ENCODE peak calls at places on chromosomes 7 and 10, in eight cellular contexts. One of them, this sample, is unnamed. For H3K79me2, the result is how much of the 10 kb centered on the place peaks cover.

GRCh38 chr7:64879097-64879730 is 23.9 kb upstream of the ZNF273 start:
- DNase-seq in hepatocyte: no peak
- DNase-seq in PC-9: no peak
- DNase-seq in mesendoderm: no peak
- DNase-seq in HCT116: no peak
- DNase-seq in fibroblast of lung: no peak
- DNase-seq in osteoblast: peak
- DNase-seq in PC-3: no peak
- DNase-seq in this sample: no peak

GRCh38 chr7:154911411-154911810 is 91.5 kb downstream of the PAXIP1 start:
- DNase-seq in hepatocyte: no peak
- DNase-seq in HCT116: no peak
- DNase-seq in PC-3: no peak
- DNase-seq in fibroblast of lung: no peak
- DNase-seq in mesendoderm: no peak
- DNase-seq in osteoblast: no peak
- DNase-seq in PC-9: no peak
- DNase-seq in this sample: no peak

GRCh38 chr10:17026686-17027485 is 102.7 kb downstream of the CUBN start:
- DNase-seq in mesendoderm: no peak
- DNase-seq in osteoblast: peak
- DNase-seq in PC-9: no peak
- DNase-seq in fibroblast of lung: peak
- DNase-seq in PC-3: peak
- DNase-seq in HCT116: no peak
- DNase-seq in hepatocyte: no peak
- DNase-seq in this sample: no peak

GRCh38 chr10:101189461-101190401 is 39.5 kb downstream of the LBX1 start:
- DNase-seq in mesendoderm: peak
- DNase-seq in hepatocyte: no peak
- DNase-seq in PC-3: no peak
- DNase-seq in fibroblast of lung: no peak
- DNase-seq in osteoblast: no peak
- DNase-seq in HCT116: no peak
- DNase-seq in PC-9: no peak
- DNase-seq in this sample: no peak

GRCh38 chr10:132058111-132058745 is 7.5 kb upstream of the JAKMIP3 start:
- DNase-seq in hepatocyte: no peak
- DNase-seq in HCT116: no peak
- DNase-seq in PC-9: no peak
- DNase-seq in mesendoderm: no peak
- DNase-seq in PC-3: peak
- DNase-seq in osteoblast: no peak
- DNase-seq in fibroblast of lung: no peak
- DNase-seq in this sample: no peak

GRCh38 chr7:94173436-94173835 is 169.3 kb upstream of the BET1 start:
- DNase-seq in osteoblast: no peak
- DNase-seq in mesendoderm: no peak
- DNase-seq in hepatocyte: no peak
- DNase-seq in HCT116: no peak
- DNase-seq in fibroblast of lung: no peak
- DNase-seq in PC-9: no peak
- DNase-seq in PC-3: no peak
- DNase-seq in this sample: no peak

GRCh38 chr7:3107889-3108570 is 64.4 kb upstream of the CARD11 start:
- DNase-seq in HCT116: no peak
- DNase-seq in PC-3: peak
- DNase-seq in mesendoderm: no peak
- DNase-seq in PC-9: no peak
- DNase-seq in osteoblast: no peak
- DNase-seq in fibroblast of lung: no peak
- DNase-seq in hepatocyte: no peak
- DNase-seq in this sample: no peak

GRCh38 chr7:794207-794606 is 38.1 kb upstream of the SUN1 start:
- DNase-seq in fibroblast of lung: no peak
- DNase-seq in PC-3: no peak
- DNase-seq in hepatocyte: no peak
- DNase-seq in PC-9: no peak
- DNase-seq in osteoblast: no peak
- DNase-seq in mesendoderm: no peak
- DNase-seq in HCT116: no peak
- DNase-seq in this sample: no peak

GRCh38 chr7:6430271-6430940 is 17.3 kb downstream of the DAGLB start:
- DNase-seq in HCT116: no peak
- DNase-seq in mesendoderm: peak
- DNase-seq in hepatocyte: no peak
- DNase-seq in PC-9: no peak
- DNase-seq in PC-3: no peak
- DNase-seq in osteoblast: peak
- DNase-seq in fibroblast of lung: peak
- DNase-seq in this sample: no peak

GRCh38 chr7:101985646-101986199 is 168.3 kb downstream of the CUX1 start:
- DNase-seq in fibroblast of lung: no peak
- DNase-seq in osteoblast: no peak
- DNase-seq in PC-9: no peak
- DNase-seq in HCT116: no peak
- DNase-seq in hepatocyte: no peak
- DNase-seq in mesendoderm: peak
- DNase-seq in PC-3: no peak
- DNase-seq in this sample: no peak

GRCh38 chr7:101986335-101986734 is 168.9 kb downstream of the CUX1 start:
- DNase-seq in fibroblast of lung: peak
- DNase-seq in hepatocyte: peak
- DNase-seq in osteoblast: no peak
- DNase-seq in PC-3: no peak
- DNase-seq in PC-9: no peak
- DNase-seq in HCT116: no peak
- DNase-seq in mesendoderm: no peak
- DNase-seq in this sample: no peak

GRCh38 chr7:101984997-101985645 is 167.7 kb downstream of the CUX1 start:
- DNase-seq in fibroblast of lung: no peak
- DNase-seq in hepatocyte: no peak
- DNase-seq in HCT116: no peak
- DNase-seq in PC-3: no peak
- DNase-seq in PC-9: no peak
- DNase-seq in mesendoderm: no peak
- DNase-seq in osteoblast: no peak
- DNase-seq in this sample: no peak

GRCh38 chr7:101984141-101984879 is 166.9 kb downstream of the CUX1 start:
- DNase-seq in HCT116: no peak
- DNase-seq in PC-9: no peak
- DNase-seq in fibroblast of lung: no peak
- DNase-seq in PC-3: peak
- DNase-seq in mesendoderm: no peak
- DNase-seq in osteoblast: peak
- DNase-seq in hepatocyte: no peak
- DNase-seq in this sample: no peak

DNA sequence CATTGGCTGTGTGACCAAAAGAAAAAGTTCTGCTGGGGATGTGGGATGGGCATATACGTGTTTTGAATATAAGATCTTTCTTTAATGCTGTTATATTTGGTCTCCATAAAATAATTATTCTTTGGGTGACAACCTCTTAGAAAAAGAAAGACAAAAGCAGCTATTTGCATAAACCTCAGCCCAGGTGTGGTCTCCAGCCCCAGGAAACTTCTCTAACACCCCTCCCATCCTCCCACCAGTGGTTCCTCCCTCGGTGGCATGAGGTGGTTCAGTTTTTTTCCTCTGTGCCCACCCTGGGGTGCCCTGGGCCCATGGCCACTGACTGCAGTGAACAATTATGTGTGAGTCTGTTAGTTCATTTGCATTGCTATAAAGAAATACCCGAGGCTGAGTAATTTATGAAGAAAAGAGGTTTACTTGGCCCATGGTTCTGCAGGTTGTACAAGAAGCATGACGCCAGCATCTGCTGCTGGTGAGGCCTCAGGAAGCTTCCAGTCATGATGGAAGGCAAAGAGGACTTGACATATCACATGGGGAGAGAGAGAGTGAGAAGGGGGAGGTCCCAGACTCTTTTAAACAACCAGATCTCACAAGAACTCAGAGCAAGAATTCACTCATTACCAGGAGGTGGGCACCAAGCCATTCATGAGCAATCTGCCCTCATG is 165.9 kb downstream of the CUX1 start:
- DNase-seq in mesendoderm: no peak
- DNase-seq in PC-9: no peak
- DNase-seq in PC-3: no peak
- DNase-seq in HCT116: no peak
- DNase-seq in fibroblast of lung: no peak
- DNase-seq in hepatocyte: no peak
- DNase-seq in osteoblast: no peak
- DNase-seq in this sample: no peak
- H3K79me2 ChIP-seq in mesendoderm: under half
- H3K79me2 ChIP-seq in PC-9: under half
- H3K79me2 ChIP-seq in PC-3: under half
- H3K79me2 ChIP-seq in HCT116: under half
- H3K79me2 ChIP-seq in fibroblast of lung: under half
- H3K79me2 ChIP-seq in hepatocyte: half or more
- H3K79me2 ChIP-seq in osteoblast: under half
- H3K79me2 ChIP-seq in this sample: under half

DNA sequence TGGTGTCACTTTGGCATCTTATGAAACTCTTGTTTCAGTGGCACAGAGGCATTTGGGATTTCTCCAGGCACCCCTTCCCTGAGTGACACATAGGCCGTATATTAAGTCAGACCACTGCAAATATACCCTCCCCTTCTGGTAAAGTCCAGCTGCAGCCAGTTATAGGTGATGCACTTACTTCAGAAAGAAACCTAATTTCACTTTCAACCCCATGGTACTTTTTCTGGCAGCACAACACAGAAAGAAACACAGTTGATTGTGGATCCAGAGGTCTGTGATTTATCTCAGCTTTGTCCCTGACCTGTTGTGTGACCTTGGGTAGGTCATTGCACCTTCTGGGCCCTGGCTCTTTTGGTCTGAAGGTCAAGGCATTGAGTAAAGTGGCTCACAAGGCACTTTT is 173.2 kb downstream of the BUB3 start:
- DNase-seq in osteoblast: no peak
- DNase-seq in HCT116: no peak
- DNase-seq in hepatocyte: no peak
- DNase-seq in PC-3: no peak
- DNase-seq in PC-9: no peak
- DNase-seq in mesendoderm: no peak
- DNase-seq in fibroblast of lung: no peak
- DNase-seq in this sample: no peak
- H3K27ac ChIP-seq in osteoblast: no peak
- H3K27ac ChIP-seq in HCT116: no peak
- H3K27ac ChIP-seq in hepatocyte: no peak
- H3K27ac ChIP-seq in PC-3: no peak
- H3K27ac ChIP-seq in PC-9: no peak
- H3K27ac ChIP-seq in mesendoderm: no peak
- H3K27ac ChIP-seq in fibroblast of lung: no peak
- H3K27ac ChIP-seq in this sample: no peak

GRCh38 chr7:74684473-74684872 is 27.0 kb downstream of the GTF2I start:
- DNase-seq in PC-3: no peak
- DNase-seq in osteoblast: no peak
- DNase-seq in mesendoderm: no peak
- DNase-seq in hepatocyte: no peak
- DNase-seq in HCT116: no peak
- DNase-seq in PC-9: no peak
- DNase-seq in fibroblast of lung: no peak
- DNase-seq in this sample: no peak
- H3K79me2 ChIP-seq in PC-3: half or more
- H3K79me2 ChIP-seq in osteoblast: half or more
- H3K79me2 ChIP-seq in mesendoderm: half or more
- H3K79me2 ChIP-seq in hepatocyte: half or more
- H3K79me2 ChIP-seq in HCT116: half or more
- H3K79me2 ChIP-seq in PC-9: half or more
- H3K79me2 ChIP-seq in fibroblast of lung: half or more
- H3K79me2 ChIP-seq in this sample: half or more

GRCh38 chr10:123864923-123865322 is 26.7 kb downstream of the CPXM2 start:
- DNase-seq in PC-3: no peak
- DNase-seq in HCT116: no peak
- DNase-seq in fibroblast of lung: no peak
- DNase-seq in osteoblast: no peak
- DNase-seq in PC-9: no peak
- DNase-seq in mesendoderm: no peak
- DNase-seq in hepatocyte: no peak
- DNase-seq in this sample: no peak
- H3K27ac ChIP-seq in PC-3: no peak
- H3K27ac ChIP-seq in HCT116: no peak
- H3K27ac ChIP-seq in fibroblast of lung: no peak
- H3K27ac ChIP-seq in osteoblast: no peak
- H3K27ac ChIP-seq in PC-9: no peak
- H3K27ac ChIP-seq in mesendoderm: no peak
- H3K27ac ChIP-seq in hepatocyte: no peak
- H3K27ac ChIP-seq in this sample: no peak

GRCh38 chr7:73718438-73718881 is 1.0 kb downstream of the STX1A start:
- DNase-seq in fibroblast of lung: no peak
- DNase-seq in hepatocyte: peak
- DNase-seq in PC-3: peak
- DNase-seq in osteoblast: no peak
- DNase-seq in PC-9: peak
- DNase-seq in HCT116: no peak
- DNase-seq in mesendoderm: no peak
- DNase-seq in this sample: no peak
- H3K79me2 ChIP-seq in fibroblast of lung: under half
- H3K79me2 ChIP-seq in hepatocyte: under half
- H3K79me2 ChIP-seq in PC-3: half or more
- H3K79me2 ChIP-seq in osteoblast: half or more
- H3K79me2 ChIP-seq in PC-9: half or more
- H3K79me2 ChIP-seq in HCT116: half or more
- H3K79me2 ChIP-seq in mesendoderm: under half
- H3K79me2 ChIP-seq in this sample: under half

GRCh38 chr7:121575194-121575766 is 179.2 kb upstream of the FAM3C start:
- DNase-seq in fibroblast of lung: peak
- DNase-seq in PC-9: no peak
- DNase-seq in osteoblast: peak
- DNase-seq in HCT116: no peak
- DNase-seq in hepatocyte: no peak
- DNase-seq in PC-3: no peak
- DNase-seq in mesendoderm: no peak
- DNase-seq in this sample: no peak
- H3K27ac ChIP-seq in fibroblast of lung: no peak
- H3K27ac ChIP-seq in PC-9: no peak
- H3K27ac ChIP-seq in osteoblast: no peak
- H3K27ac ChIP-seq in HCT116: no peak
- H3K27ac ChIP-seq in hepatocyte: no peak
- H3K27ac ChIP-seq in PC-3: no peak
- H3K27ac ChIP-seq in mesendoderm: no peak
- H3K27ac ChIP-seq in this sample: no peak

DNA sequence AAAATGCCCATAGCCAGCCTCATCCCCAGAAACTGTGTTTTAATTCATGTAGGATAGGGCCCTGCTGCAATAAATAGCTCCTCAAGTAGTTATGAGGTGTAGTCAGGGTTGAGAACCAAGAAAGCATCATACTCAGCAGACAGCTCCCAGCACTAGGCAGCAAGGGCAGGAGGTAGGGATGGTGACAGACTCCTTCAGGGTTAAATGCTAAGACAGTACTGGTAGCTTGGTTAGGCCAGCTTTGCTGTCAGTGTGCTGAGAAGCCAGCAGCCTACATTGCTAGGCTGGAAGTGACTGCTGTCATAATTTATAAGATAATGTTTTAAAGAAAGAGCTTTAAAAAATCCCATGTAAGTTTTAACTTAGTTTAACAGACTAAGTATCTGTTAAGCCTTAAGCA is 113.9 kb upstream of the IMMP2L start:
- DNase-seq in osteoblast: no peak
- DNase-seq in PC-9: no peak
- DNase-seq in mesendoderm: no peak
- DNase-seq in hepatocyte: no peak
- DNase-seq in PC-3: no peak
- DNase-seq in fibroblast of lung: no peak
- DNase-seq in HCT116: no peak
- DNase-seq in this sample: no peak
- H3K79me2 ChIP-seq in osteoblast: under half
- H3K79me2 ChIP-seq in PC-9: under half
- H3K79me2 ChIP-seq in mesendoderm: under half
- H3K79me2 ChIP-seq in hepatocyte: under half
- H3K79me2 ChIP-seq in PC-3: under half
- H3K79me2 ChIP-seq in fibroblast of lung: under half
- H3K79me2 ChIP-seq in HCT116: under half
- H3K79me2 ChIP-seq in this sample: under half

This sample was measured in keratinocyte.